ENCODE peak calls at places on chromosomes 11 and 22, in seven cellular contexts. One of them, this sample, is unnamed.

GRCh38 chr22:50269573-50270301 is 443 bp downstream of the MAPK11 start:
- DNase-seq in retina: no peak
- DNase-seq in naive thymus-derived CD4-positive, alpha-beta T cell: peak; percentile 15
- DNase-seq in ACHN: peak; percentile 65
- DNase-seq in naive thymus-derived CD8-positive, alpha-beta T cell: no peak
- DNase-seq in left cardiac atrium: peak; percentile 76
- DNase-seq in sigmoid colon: no peak
- DNase-seq in this sample: no peak

GRCh38 chr11:93188726-93189125 is 9.1 kb downstream of the SLC36A4 start:
- DNase-seq in retina: no peak
- DNase-seq in naive thymus-derived CD4-positive, alpha-beta T cell: no peak
- DNase-seq in ACHN: no peak
- DNase-seq in naive thymus-derived CD8-positive, alpha-beta T cell: no peak
- DNase-seq in left cardiac atrium: no peak
- DNase-seq in sigmoid colon: no peak
- DNase-seq in this sample: no peak

GRCh38 chr22:27501191-27501936 is 300.2 kb downstream of the MN1 start:
- DNase-seq in retina: no peak
- DNase-seq in naive thymus-derived CD4-positive, alpha-beta T cell: no peak
- DNase-seq in ACHN: no peak
- DNase-seq in naive thymus-derived CD8-positive, alpha-beta T cell: no peak
- DNase-seq in left cardiac atrium: no peak
- DNase-seq in sigmoid colon: no peak
- DNase-seq in this sample: no peak

GRCh38 chr11:2674681-2675131 is 25.1 kb downstream of the KCNQ1OT1 start:
- DNase-seq in retina: no peak
- DNase-seq in naive thymus-derived CD4-positive, alpha-beta T cell: no peak
- DNase-seq in ACHN: no peak
- DNase-seq in naive thymus-derived CD8-positive, alpha-beta T cell: no peak
- DNase-seq in left cardiac atrium: peak; percentile 24
- DNase-seq in sigmoid colon: peak; percentile 75
- DNase-seq in this sample: no peak

GRCh38 chr11:113638378-113638777 is 67.7 kb downstream of the TMPRSS5 start:
- DNase-seq in retina: no peak
- DNase-seq in naive thymus-derived CD4-positive, alpha-beta T cell: no peak
- DNase-seq in ACHN: no peak
- DNase-seq in naive thymus-derived CD8-positive, alpha-beta T cell: no peak
- DNase-seq in left cardiac atrium: no peak
- DNase-seq in sigmoid colon: no peak
- DNase-seq in this sample: no peak

GRCh38 chr11:133718238-133718637 is 127.1 kb downstream of the SPATA19 start:
- DNase-seq in retina: no peak
- DNase-seq in naive thymus-derived CD4-positive, alpha-beta T cell: no peak
- DNase-seq in ACHN: no peak
- DNase-seq in naive thymus-derived CD8-positive, alpha-beta T cell: no peak
- DNase-seq in left cardiac atrium: no peak
- DNase-seq in sigmoid colon: no peak
- DNase-seq in this sample: no peak

GRCh38 chr11:61961570-61962212 is 5.7 kb downstream of the FTH1 start:
- DNase-seq in retina: no peak
- DNase-seq in naive thymus-derived CD4-positive, alpha-beta T cell: no peak
- DNase-seq in ACHN: peak; percentile 94
- DNase-seq in naive thymus-derived CD8-positive, alpha-beta T cell: no peak
- DNase-seq in left cardiac atrium: peak; percentile 76
- DNase-seq in sigmoid colon: peak; percentile 87
- DNase-seq in this sample: no peak

GRCh38 chr11:118241191-118242098 is 10.7 kb downstream of the MPZL3 start:
- DNase-seq in retina: no peak
- DNase-seq in naive thymus-derived CD4-positive, alpha-beta T cell: no peak
- DNase-seq in ACHN: peak; percentile 24
- DNase-seq in naive thymus-derived CD8-positive, alpha-beta T cell: no peak
- DNase-seq in left cardiac atrium: peak; percentile 37
- DNase-seq in sigmoid colon: no peak
- DNase-seq in this sample: no peak

GRCh38 chr11:79412761-79413160 is 28.1 kb downstream of the TENM4 start:
- DNase-seq in retina: no peak
- DNase-seq in naive thymus-derived CD4-positive, alpha-beta T cell: no peak
- DNase-seq in ACHN: peak; percentile 13
- DNase-seq in naive thymus-derived CD8-positive, alpha-beta T cell: no peak
- DNase-seq in left cardiac atrium: no peak
- DNase-seq in sigmoid colon: no peak
- DNase-seq in this sample: no peak

GRCh38 chr11:45930031-45930794 is 7.8 kb downstream of the LARGE2 start:
- DNase-seq in retina: no peak
- DNase-seq in naive thymus-derived CD4-positive, alpha-beta T cell: peak; percentile 17
- DNase-seq in ACHN: no peak
- DNase-seq in naive thymus-derived CD8-positive, alpha-beta T cell: peak; percentile 52
- DNase-seq in left cardiac atrium: no peak
- DNase-seq in sigmoid colon: peak; percentile 63
- DNase-seq in this sample: peak; percentile 16

GRCh38 chr11:83152245-83152644 is 4.7 kb upstream of the PCF11 start:
- DNase-seq in retina: no peak
- DNase-seq in naive thymus-derived CD4-positive, alpha-beta T cell: no peak
- DNase-seq in ACHN: no peak
- DNase-seq in naive thymus-derived CD8-positive, alpha-beta T cell: no peak
- DNase-seq in left cardiac atrium: no peak
- DNase-seq in sigmoid colon: no peak
- DNase-seq in this sample: no peak

GRCh38 chr11:111733655-111734088 is 32.5 kb downstream of the PPP2R1B start:
- DNase-seq in retina: peak; percentile 29
- DNase-seq in naive thymus-derived CD4-positive, alpha-beta T cell: no peak
- DNase-seq in ACHN: no peak
- DNase-seq in naive thymus-derived CD8-positive, alpha-beta T cell: no peak
- DNase-seq in left cardiac atrium: peak; percentile 49
- DNase-seq in sigmoid colon: peak; percentile 73
- DNase-seq in this sample: no peak

GRCh38 chr11:124920870-124921609 is 2.0 kb downstream of the HEPN1 start:
- DNase-seq in retina: peak; percentile 92
- DNase-seq in naive thymus-derived CD4-positive, alpha-beta T cell: peak; percentile 83
- DNase-seq in ACHN: no peak
- DNase-seq in naive thymus-derived CD8-positive, alpha-beta T cell: peak; percentile 76
- DNase-seq in left cardiac atrium: peak; percentile 89
- DNase-seq in sigmoid colon: peak; percentile 81
- DNase-seq in this sample: peak; percentile 55

GRCh38 chr11:121383726-121384125 is 68.4 kb upstream of the SORL1 start:
- DNase-seq in retina: no peak
- DNase-seq in naive thymus-derived CD4-positive, alpha-beta T cell: no peak
- DNase-seq in ACHN: no peak
- DNase-seq in naive thymus-derived CD8-positive, alpha-beta T cell: no peak
- DNase-seq in left cardiac atrium: peak; percentile 31
- DNase-seq in sigmoid colon: no peak
- DNase-seq in this sample: no peak

GRCh38 chr11:130999992-131000770 is 83.9 kb upstream of the SNX19 start:
- DNase-seq in retina: no peak
- DNase-seq in naive thymus-derived CD4-positive, alpha-beta T cell: no peak
- DNase-seq in ACHN: peak; percentile 37
- DNase-seq in naive thymus-derived CD8-positive, alpha-beta T cell: no peak
- DNase-seq in left cardiac atrium: no peak
- DNase-seq in sigmoid colon: no peak
- DNase-seq in this sample: no peak

GRCh38 chr22:43633631-43634030 is 178.5 kb downstream of the EFCAB6 start:
- DNase-seq in retina: no peak
- DNase-seq in naive thymus-derived CD4-positive, alpha-beta T cell: no peak
- DNase-seq in ACHN: no peak
- DNase-seq in naive thymus-derived CD8-positive, alpha-beta T cell: no peak
- DNase-seq in left cardiac atrium: no peak
- DNase-seq in sigmoid colon: no peak
- DNase-seq in this sample: no peak

GRCh38 chr11:111269146-111269868 is 23.8 kb downstream of the POU2AF2 start:
- DNase-seq in retina: peak; percentile 25
- DNase-seq in naive thymus-derived CD4-positive, alpha-beta T cell: no peak
- DNase-seq in ACHN: no peak
- DNase-seq in naive thymus-derived CD8-positive, alpha-beta T cell: no peak
- DNase-seq in left cardiac atrium: no peak
- DNase-seq in sigmoid colon: no peak
- DNase-seq in this sample: no peak

GRCh38 chr11:34647131-34647530 is 26.2 kb downstream of the EHF start:
- DNase-seq in retina: no peak
- DNase-seq in naive thymus-derived CD4-positive, alpha-beta T cell: no peak
- DNase-seq in ACHN: no peak
- DNase-seq in naive thymus-derived CD8-positive, alpha-beta T cell: no peak
- DNase-seq in left cardiac atrium: no peak
- DNase-seq in sigmoid colon: no peak
- DNase-seq in this sample: no peak

GRCh38 chr11:60859616-60860250 is 4.0 kb upstream of the PTGDR2 start:
- DNase-seq in retina: no peak
- DNase-seq in naive thymus-derived CD4-positive, alpha-beta T cell: no peak
- DNase-seq in ACHN: no peak
- DNase-seq in naive thymus-derived CD8-positive, alpha-beta T cell: no peak
- DNase-seq in left cardiac atrium: no peak
- DNase-seq in sigmoid colon: peak; percentile 52
- DNase-seq in this sample: no peak

GRCh38 chr11:20991471-20991870 is 322.1 kb downstream of the NELL1 start:
- DNase-seq in retina: no peak
- DNase-seq in naive thymus-derived CD4-positive, alpha-beta T cell: no peak
- DNase-seq in ACHN: no peak
- DNase-seq in naive thymus-derived CD8-positive, alpha-beta T cell: no peak
- DNase-seq in left cardiac atrium: no peak
- DNase-seq in sigmoid colon: no peak
- DNase-seq in this sample: no peak

GRCh38 chr22:50728523-50728931 is 9.5 kb upstream of the ACR start:
- DNase-seq in retina: no peak
- DNase-seq in naive thymus-derived CD4-positive, alpha-beta T cell: no peak
- DNase-seq in ACHN: no peak
- DNase-seq in naive thymus-derived CD8-positive, alpha-beta T cell: no peak
- DNase-seq in left cardiac atrium: peak; percentile 18
- DNase-seq in sigmoid colon: peak; percentile 58
- DNase-seq in this sample: no peak

GRCh38 chr22:41230399-41230785 is 10.3 kb downstream of the CHADL start:
- DNase-seq in retina: no peak
- DNase-seq in naive thymus-derived CD4-positive, alpha-beta T cell: no peak
- DNase-seq in ACHN: no peak
- DNase-seq in naive thymus-derived CD8-positive, alpha-beta T cell: no peak
- DNase-seq in left cardiac atrium: no peak
- DNase-seq in sigmoid colon: no peak
- DNase-seq in this sample: no peak

GRCh38 chr22:44032126-44032730 is 8.1 kb downstream of the PARVB start:
- DNase-seq in retina: peak; percentile 50
- DNase-seq in naive thymus-derived CD4-positive, alpha-beta T cell: no peak
- DNase-seq in ACHN: no peak
- DNase-seq in naive thymus-derived CD8-positive, alpha-beta T cell: no peak
- DNase-seq in left cardiac atrium: no peak
- DNase-seq in sigmoid colon: no peak
- DNase-seq in this sample: no peak

GRCh38 chr11:61567286-61568061 is 13.4 kb downstream of the SYT7 start:
- DNase-seq in retina: peak; percentile 92
- DNase-seq in naive thymus-derived CD4-positive, alpha-beta T cell: peak; percentile 74
- DNase-seq in ACHN: peak; percentile 80
- DNase-seq in naive thymus-derived CD8-positive, alpha-beta T cell: peak; percentile 66
- DNase-seq in left cardiac atrium: peak; percentile 82
- DNase-seq in sigmoid colon: peak; percentile 79
- DNase-seq in this sample: peak; percentile 71

GRCh38 chr11:36213050-36213840 is 76.0 kb downstream of the COMMD9 start:
- DNase-seq in retina: no peak
- DNase-seq in naive thymus-derived CD4-positive, alpha-beta T cell: no peak
- DNase-seq in ACHN: no peak
- DNase-seq in naive thymus-derived CD8-positive, alpha-beta T cell: no peak
- DNase-seq in left cardiac atrium: no peak
- DNase-seq in sigmoid colon: no peak
- DNase-seq in this sample: no peak

GRCh38 chr11:133833101-133833898 is 12.0 kb downstream of the SPATA19 start:
- DNase-seq in retina: no peak
- DNase-seq in naive thymus-derived CD4-positive, alpha-beta T cell: no peak
- DNase-seq in ACHN: no peak
- DNase-seq in naive thymus-derived CD8-positive, alpha-beta T cell: no peak
- DNase-seq in left cardiac atrium: no peak
- DNase-seq in sigmoid colon: no peak
- DNase-seq in this sample: no peak

GRCh38 chr11:12235549-12235944 is 125.2 kb downstream of the MICAL2 start:
- DNase-seq in retina: no peak
- DNase-seq in naive thymus-derived CD4-positive, alpha-beta T cell: no peak
- DNase-seq in ACHN: peak; percentile 21
- DNase-seq in naive thymus-derived CD8-positive, alpha-beta T cell: no peak
- DNase-seq in left cardiac atrium: no peak
- DNase-seq in sigmoid colon: no peak
- DNase-seq in this sample: no peak

GRCh38 chr11:7490535-7490934 is 5.2 kb downstream of the OLFML1 start:
- DNase-seq in retina: no peak
- DNase-seq in naive thymus-derived CD4-positive, alpha-beta T cell: no peak
- DNase-seq in ACHN: no peak
- DNase-seq in naive thymus-derived CD8-positive, alpha-beta T cell: no peak
- DNase-seq in left cardiac atrium: no peak
- DNase-seq in sigmoid colon: no peak
- DNase-seq in this sample: no peak

GRCh38 chr11:83855237-83855636 is 569.1 kb upstream of the CCDC90B start:
- DNase-seq in retina: no peak
- DNase-seq in naive thymus-derived CD4-positive, alpha-beta T cell: no peak
- DNase-seq in ACHN: no peak
- DNase-seq in naive thymus-derived CD8-positive, alpha-beta T cell: no peak
- DNase-seq in left cardiac atrium: no peak
- DNase-seq in sigmoid colon: no peak
- DNase-seq in this sample: no peak

GRCh38 chr11:121328213-121328966 is 35.8 kb downstream of the SC5D start:
- DNase-seq in retina: no peak
- DNase-seq in naive thymus-derived CD4-positive, alpha-beta T cell: peak; percentile 62
- DNase-seq in ACHN: no peak
- DNase-seq in naive thymus-derived CD8-positive, alpha-beta T cell: peak; percentile 23
- DNase-seq in left cardiac atrium: no peak
- DNase-seq in sigmoid colon: no peak
- DNase-seq in this sample: peak; percentile 68

GRCh38 chr22:27874185-27874584 is 44.9 kb downstream of the PITPNB start:
- DNase-seq in retina: no peak
- DNase-seq in naive thymus-derived CD4-positive, alpha-beta T cell: no peak
- DNase-seq in ACHN: no peak
- DNase-seq in naive thymus-derived CD8-positive, alpha-beta T cell: no peak
- DNase-seq in left cardiac atrium: no peak
- DNase-seq in sigmoid colon: peak; percentile 65
- DNase-seq in this sample: no peak

GRCh38 chr11:46381046-46381835 is at the start of gene MDK:
- DNase-seq in retina: no peak
- DNase-seq in naive thymus-derived CD4-positive, alpha-beta T cell: no peak
- DNase-seq in ACHN: peak; percentile 35
- DNase-seq in naive thymus-derived CD8-positive, alpha-beta T cell: no peak
- DNase-seq in left cardiac atrium: no peak
- DNase-seq in sigmoid colon: peak; percentile 70
- DNase-seq in this sample: peak; percentile 40

GRCh38 chr11:126357969-126358762 is 2.7 kb downstream of the ST3GAL4 start:
- DNase-seq in retina: no peak
- DNase-seq in naive thymus-derived CD4-positive, alpha-beta T cell: no peak
- DNase-seq in ACHN: no peak
- DNase-seq in naive thymus-derived CD8-positive, alpha-beta T cell: no peak
- DNase-seq in left cardiac atrium: no peak
- DNase-seq in sigmoid colon: peak; percentile 63
- DNase-seq in this sample: no peak

GRCh38 chr22:43343262-43343988 is at the start of gene SCUBE1:
- DNase-seq in retina: no peak
- DNase-seq in naive thymus-derived CD4-positive, alpha-beta T cell: no peak
- DNase-seq in ACHN: peak; percentile 2
- DNase-seq in naive thymus-derived CD8-positive, alpha-beta T cell: peak; percentile 35
- DNase-seq in left cardiac atrium: peak; percentile 58
- DNase-seq in sigmoid colon: no peak
- DNase-seq in this sample: no peak

GRCh38 chr11:1771273-1771672 is 7.5 kb upstream of the CTSD start:
- DNase-seq in retina: no peak
- DNase-seq in naive thymus-derived CD4-positive, alpha-beta T cell: no peak
- DNase-seq in ACHN: no peak
- DNase-seq in naive thymus-derived CD8-positive, alpha-beta T cell: no peak
- DNase-seq in left cardiac atrium: no peak
- DNase-seq in sigmoid colon: no peak
- DNase-seq in this sample: no peak

GRCh38 chr11:65651589-65652510 is 10.9 kb downstream of the RELA start:
- DNase-seq in retina: no peak
- DNase-seq in naive thymus-derived CD4-positive, alpha-beta T cell: no peak
- DNase-seq in ACHN: no peak
- DNase-seq in naive thymus-derived CD8-positive, alpha-beta T cell: no peak
- DNase-seq in left cardiac atrium: no peak
- DNase-seq in sigmoid colon: peak; percentile 85
- DNase-seq in this sample: no peak

GRCh38 chr11:17574799-17575144 is 27.7 kb downstream of the OTOG start:
- DNase-seq in retina: no peak
- DNase-seq in naive thymus-derived CD4-positive, alpha-beta T cell: no peak
- DNase-seq in ACHN: no peak
- DNase-seq in naive thymus-derived CD8-positive, alpha-beta T cell: no peak
- DNase-seq in left cardiac atrium: no peak
- DNase-seq in sigmoid colon: no peak
- DNase-seq in this sample: no peak

GRCh38 chr11:45737056-45737455 is 67.9 kb upstream of the SLC35C1 start:
- DNase-seq in retina: no peak
- DNase-seq in naive thymus-derived CD4-positive, alpha-beta T cell: no peak
- DNase-seq in ACHN: peak; percentile 12
- DNase-seq in naive thymus-derived CD8-positive, alpha-beta T cell: no peak
- DNase-seq in left cardiac atrium: no peak
- DNase-seq in sigmoid colon: no peak
- DNase-seq in this sample: no peak

This sample was measured in stimulated activated naive CD4-positive, alpha-beta T cell.